ENCODE peak calls at places on chromosomes 1 and 21, in seven cellular contexts. H is IMR-90, D is H9, V is H1, U is neuronal stem cell, W is mesenchymal stem cell, C is trophoblast cell. J is an unnamed sample.

GRCh38 chr1:75795703-75796193 is 934 bp upstream of the MSH4 start:
- DNase-seq in H (no peak), D (no peak), V (no peak), U (no peak), W (no peak), C (peak; percentile 53), J (no peak)

GRCh38 chr1:33161061-33161681 is 20.7 kb downstream of the TRIM62 start:
- DNase-seq in H (peak; percentile 48), D (no peak), V (no peak), U (peak; percentile 70), W (no peak), C (no peak), J (no peak)

GRCh38 chr21:32712043-32712442 is 15.8 kb downstream of the SYNJ1 start:
- DNase-seq in H (no peak), D (no peak), V (no peak), U (no peak), W (no peak), C (no peak), J (no peak)

GRCh38 chr1:205481629-205482071 is 22.8 kb upstream of the CDK18 start:
- DNase-seq in H (no peak), D (no peak), V (no peak), U (no peak), W (no peak), C (no peak), J (no peak)

GRCh38 chr1:158930504-158930903 is 848 bp upstream of the PYHIN1 start:
- DNase-seq in H (no peak), D (no peak), V (no peak), U (no peak), W (no peak), C (no peak), J (no peak)

GRCh38 chr1:93172778-93173177 is 7.4 kb downstream of the TMED5 start:
- DNase-seq in H (peak; percentile 2), D (no peak), V (no peak), U (no peak), W (no peak), C (no peak), J (peak; percentile 21)

GRCh38 chr1:89547563-89548485 is 23.2 kb downstream of the LRRC8B start:
- DNase-seq in H (peak; percentile 27), D (no peak), V (no peak), U (no peak), W (peak; percentile 57), C (peak; percentile 45), J (no peak)

GRCh38 chr1:223747838-223748335 is 35.5 kb downstream of the CAPN2 start:
- DNase-seq in H (peak; percentile 50), D (no peak), V (no peak), U (no peak), W (no peak), C (no peak), J (no peak)

GRCh38 chr1:9180077-9180819 is 51.3 kb upstream of the GPR157 start:
- DNase-seq in H (peak; percentile 62), D (no peak), V (no peak), U (no peak), W (peak; percentile 75), C (peak; percentile 84), J (no peak)

GRCh38 chr21:23223882-23224281 is 2225.7 kb downstream of the NCAM2 start:
- DNase-seq in H (no peak), D (no peak), V (peak; percentile 27), U (no peak), W (no peak), C (no peak), J (peak; percentile 40)

GRCh38 chr1:226677121-226678020 is 61.7 kb downstream of the ITPKB start:
- DNase-seq in H (peak; percentile 87), D (no peak), V (no peak), U (no peak), W (peak; percentile 88), C (peak; percentile 18), J (no peak)

GRCh38 chr1:93056214-93056613 is 22.9 kb upstream of the MTF2 start:
- DNase-seq in H (peak; percentile 55), D (peak; percentile 47), V (peak; percentile 3), U (no peak), W (peak; percentile 60), C (peak; percentile 30), J (peak; percentile 73)

GRCh38 chr1:43318831-43319230 is 18.0 kb downstream of the TIE1 start:
- DNase-seq in H (no peak), D (no peak), V (no peak), U (no peak), W (no peak), C (peak; percentile 45), J (no peak)

GRCh38 chr1:93434987-93435386 is 12.9 kb upstream of the FNBP1L start:
- DNase-seq in H (no peak), D (no peak), V (no peak), U (no peak), W (no peak), C (no peak), J (no peak)

GRCh38 chr1:24849653-24850295 is 80.3 kb downstream of the RUNX3 start:
- DNase-seq in H (peak; percentile 34), D (peak; percentile 46), V (no peak), U (no peak), W (peak; percentile 65), C (peak; percentile 49), J (peak; percentile 69)

GRCh38 chr1:36966242-36966641 is 68.1 kb downstream of the GRIK3 start:
- DNase-seq in H (peak; percentile 1), D (peak; percentile 58), V (no peak), U (peak; percentile 46), W (no peak), C (peak; percentile 39), J (peak; percentile 47)

GRCh38 chr1:111669268-111669667 is 49.7 kb downstream of the RAP1A start:
- DNase-seq in H (peak; percentile 45), D (no peak), V (no peak), U (no peak), W (peak; percentile 36), C (no peak), J (no peak)

GRCh38 chr21:33761104-33762036 is 119.1 kb downstream of the ITSN1 start:
- DNase-seq in H (peak; percentile 99), D (no peak), V (no peak), U (no peak), W (peak; percentile 98), C (peak; percentile 79), J (peak; percentile 54)

GRCh38 chr1:119743308-119743707 is 25.4 kb downstream of the HMGCS2 start:
- DNase-seq in H (no peak), D (no peak), V (no peak), U (no peak), W (no peak), C (no peak), J (no peak)

GRCh38 chr21:14602418-14602987 is 56.4 kb upstream of the SAMSN1 start:
- DNase-seq in H (no peak), D (no peak), V (no peak), U (no peak), W (peak; percentile 14), C (no peak), J (no peak)
- H3K18ac ChIP-seq in H (no peak overlapping the region), D (no peak overlapping the region), V (no peak overlapping the region), U (no peak overlapping the region), W (no peak overlapping the region), C (no peak overlapping the region), J (no peak overlapping the region)

DNA sequence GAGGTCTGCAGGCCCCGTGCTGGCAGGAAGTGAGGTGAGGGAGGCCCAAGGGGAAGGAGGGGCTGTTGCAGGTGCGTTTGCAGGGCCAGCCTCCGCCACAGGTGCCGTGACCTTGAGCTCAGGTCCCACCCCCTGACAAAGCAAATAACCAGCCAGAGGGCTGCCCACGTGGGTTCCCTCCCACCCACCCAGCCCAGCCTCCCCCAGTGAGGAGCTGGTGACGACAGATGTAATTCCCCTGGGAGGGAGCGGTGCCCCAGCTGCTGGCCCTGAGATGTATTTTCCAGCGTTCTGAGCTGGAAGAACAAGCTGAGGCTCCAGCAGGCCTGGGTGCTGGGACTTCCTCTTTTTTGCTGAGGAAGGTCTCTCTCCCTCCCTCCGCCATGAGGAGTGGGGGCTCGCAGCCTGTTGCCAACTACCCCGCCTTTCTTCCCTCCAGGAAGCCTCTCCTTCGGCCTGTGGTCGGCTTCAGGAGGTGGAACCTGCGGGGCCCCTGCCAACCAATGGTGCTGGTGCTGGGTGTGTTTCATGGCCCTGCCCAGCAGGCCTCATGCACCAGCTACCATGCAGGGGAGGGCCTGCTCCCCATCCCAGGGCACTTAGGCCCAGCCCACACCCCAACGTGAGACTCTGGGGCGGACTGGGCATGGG is 153.2 kb downstream of the PRDM16 start:
- DNase-seq in H (no peak), D (peak; percentile 77), V (no peak), U (no peak), W (no peak), C (no peak), J (peak; percentile 8)
- H4K8ac ChIP-seq in H (no peak overlapping the region), D (no peak overlapping the region), V (peak overlapping the region; percentile 35), U (no peak overlapping the region), W (no peak overlapping the region), C (no peak overlapping the region), J (no peak overlapping the region)

DNA sequence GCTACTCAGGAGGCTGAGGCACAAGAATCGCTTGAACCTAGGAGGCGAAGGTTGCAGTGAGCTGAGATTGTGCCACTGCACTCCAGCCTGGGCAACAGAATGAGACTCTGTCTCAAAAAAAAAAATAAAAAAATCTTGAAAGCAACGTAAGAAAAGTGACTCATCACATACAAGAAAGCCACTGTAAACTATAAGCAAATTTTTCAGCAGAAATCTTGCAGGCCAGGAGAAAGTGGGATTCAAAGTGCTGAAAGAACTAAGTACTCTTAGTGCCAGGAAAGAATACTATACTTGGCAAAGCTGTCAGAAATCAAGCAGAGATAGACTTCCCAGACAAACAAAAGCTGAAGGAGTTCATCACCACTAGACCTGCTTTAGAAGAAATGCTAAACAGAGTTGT is 4.4 kb upstream of the HMGN1 start:
- DNase-seq in H (peak; percentile 73), D (no peak), V (no peak), U (no peak), W (peak; percentile 60), C (no peak), J (no peak)
- H2AK5ac ChIP-seq in H (no peak overlapping the region), D (no peak overlapping the region), V (no peak overlapping the region), U (no peak overlapping the region), W (no peak overlapping the region), C (no peak overlapping the region), J (no peak overlapping the region)

GRCh38 chr1:31368611-31369107 is 4.2 kb downstream of the FABP3 start:
- DNase-seq in H (no peak), D (no peak), V (no peak), U (no peak), W (no peak), C (no peak), J (no peak)

GRCh38 chr1:31372051-31372450 is 825 bp downstream of the FABP3 start:
- DNase-seq in H (no peak), D (no peak), V (no peak), U (no peak), W (no peak), C (no peak), J (no peak)

GRCh38 chr1:31371560-31371959 is 1.3 kb downstream of the FABP3 start:
- DNase-seq in H (no peak), D (no peak), V (no peak), U (no peak), W (no peak), C (no peak), J (no peak)

GRCh38 chr1:31371121-31371520 is 1.8 kb downstream of the FABP3 start:
- DNase-seq in H (no peak), D (no peak), V (no peak), U (no peak), W (no peak), C (no peak), J (no peak)

DNA sequence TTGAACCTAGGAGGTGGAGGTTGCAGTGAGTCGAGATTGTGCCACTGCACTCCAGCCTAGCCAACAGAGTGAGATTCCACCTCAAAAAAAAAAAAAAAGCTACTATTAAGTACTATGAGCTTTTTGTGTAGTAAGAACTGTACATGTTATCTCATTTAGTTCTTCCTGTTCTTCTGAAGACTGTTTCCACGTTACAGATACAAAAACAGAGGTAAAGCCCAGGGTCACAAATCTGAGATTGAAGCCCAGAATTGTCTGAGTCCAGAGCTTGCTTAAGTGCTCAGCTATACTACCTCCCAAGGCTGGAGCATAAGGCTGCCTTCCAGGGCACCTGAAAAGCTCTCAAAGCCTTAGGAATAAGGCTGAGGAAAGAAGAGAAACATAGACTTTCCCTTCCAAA is 2.9 kb downstream of the FABP3 start:
- DNase-seq in H (no peak), D (no peak), V (no peak), U (no peak), W (no peak), C (no peak), J (no peak)
- H3K18ac ChIP-seq in H (no peak overlapping the region), D (no peak overlapping the region), V (no peak overlapping the region), U (no peak overlapping the region), W (no peak overlapping the region), C (no peak overlapping the region), J (no peak overlapping the region)

J was measured in mesendoderm.